ENCODE peak calls at places on chromosome 22, in eight cellular contexts. W, D, L, C, Y, A, O and M are unnamed samples.

GRCh38 chr22:46737976-46738641 is at the start of gene CERK:
- DNase-seq in W (peak; percentile 85), D (peak; percentile 88), L (peak; percentile 82), C (peak; percentile 82), Y (peak; percentile 63), A (no peak), O (peak; percentile 73), M (no peak)

GRCh38 chr22:35443338-35443737 is 43.4 kb downstream of the MCM5 start:
- DNase-seq in W (no peak), D (no peak), L (no peak), C (no peak), Y (no peak), A (no peak), O (no peak), M (no peak)

GRCh38 chr22:20111045-20111688 is 4.7 kb upstream of the RANBP1 start:
- DNase-seq in W (no peak), D (no peak), L (peak; percentile 21), C (peak; percentile 6), Y (no peak), A (no peak), O (peak; percentile 72), M (no peak)

GRCh38 chr22:20211409-20211996 is 56.6 kb downstream of the RTN4R start:
- DNase-seq in W (no peak), D (no peak), L (no peak), C (no peak), Y (no peak), A (no peak), O (no peak), M (no peak)

GRCh38 chr22:19809741-19810140 is 44.9 kb downstream of the GNB1L start:
- DNase-seq in W (no peak), D (no peak), L (no peak), C (no peak), Y (no peak), A (no peak), O (no peak), M (no peak)

GRCh38 chr22:33717694-33718396 is 202.4 kb downstream of the LARGE1 start:
- DNase-seq in W (no peak), D (no peak), L (no peak), C (no peak), Y (no peak), A (no peak), O (no peak), M (no peak)

GRCh38 chr22:46678785-46679700 is 58.9 kb downstream of the GRAMD4 start:
- DNase-seq in W (no peak), D (no peak), L (no peak), C (no peak), Y (peak; percentile 48), A (no peak), O (no peak), M (no peak)

GRCh38 chr22:35746248-35746647 is 28.6 kb downstream of the APOL5 start:
- DNase-seq in W (no peak), D (no peak), L (peak; percentile 21), C (peak; percentile 48), Y (no peak), A (no peak), O (no peak), M (no peak)

GRCh38 chr22:49102367-49102766 is 725.3 kb downstream of the BRD1 start:
- DNase-seq in W (no peak), D (no peak), L (no peak), C (no peak), Y (no peak), A (no peak), O (no peak), M (no peak)

GRCh38 chr22:40397436-40397835 is 27.0 kb downstream of the SGSM3 start:
- DNase-seq in W (no peak), D (no peak), L (peak; percentile 58), C (no peak), Y (no peak), A (no peak), O (peak; percentile 35), M (no peak)
- H3K4me3 ChIP-seq in W (no peak overlapping the region), D (no peak overlapping the region), L (no peak overlapping the region), C (no peak overlapping the region), Y (no peak overlapping the region), A (no peak overlapping the region), O (no peak overlapping the region), M (no peak overlapping the region)

DNA sequence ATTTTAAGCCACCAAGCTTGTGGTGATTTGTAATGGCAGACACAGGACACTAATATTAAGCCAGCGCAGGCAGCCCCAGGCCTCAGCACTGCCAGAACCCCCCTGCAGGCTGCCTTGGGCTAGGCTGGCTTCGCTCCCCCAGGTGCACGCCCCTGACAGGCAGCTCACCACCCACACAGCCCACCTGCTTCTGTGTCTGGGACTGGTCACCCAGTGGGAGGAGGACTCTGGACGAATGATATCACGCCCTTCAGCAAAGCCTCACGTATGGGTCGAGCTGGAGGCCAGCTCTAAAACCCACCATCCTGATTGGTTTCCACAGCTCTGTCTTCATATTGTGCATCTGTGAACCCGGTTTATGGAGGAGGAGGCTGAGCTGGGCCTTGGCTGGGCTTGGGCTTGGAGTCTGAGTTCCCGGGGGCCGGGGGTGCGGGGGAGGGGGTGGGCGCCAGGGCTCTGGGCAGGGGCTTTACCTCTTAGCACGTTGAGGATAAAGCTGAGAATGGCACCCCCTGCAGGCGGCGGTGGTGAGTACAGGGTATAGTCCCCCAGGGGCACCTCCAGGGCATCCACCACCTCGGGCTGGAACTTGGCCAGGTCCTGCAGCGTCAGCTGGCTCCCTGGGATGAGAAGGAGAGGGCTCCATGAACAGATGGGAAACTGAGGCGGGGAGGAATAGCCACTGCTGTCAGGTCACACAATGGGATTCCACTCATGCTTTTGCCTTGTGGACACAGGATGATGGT is 13.8 kb downstream of the GGT5 start:
- DNase-seq in W (peak; percentile 74), D (peak; percentile 64), L (no peak), C (peak; percentile 37), Y (no peak), A (no peak), O (peak; percentile 46), M (no peak)
- TF ChIP-seq CTCF in W (no peak), D (peak; percentile 36), L (peak; percentile 46), C (peak; percentile 32), Y (peak; percentile 19), A (peak; percentile 28), O (peak; percentile 25), M (peak; percentile 13)

DNA sequence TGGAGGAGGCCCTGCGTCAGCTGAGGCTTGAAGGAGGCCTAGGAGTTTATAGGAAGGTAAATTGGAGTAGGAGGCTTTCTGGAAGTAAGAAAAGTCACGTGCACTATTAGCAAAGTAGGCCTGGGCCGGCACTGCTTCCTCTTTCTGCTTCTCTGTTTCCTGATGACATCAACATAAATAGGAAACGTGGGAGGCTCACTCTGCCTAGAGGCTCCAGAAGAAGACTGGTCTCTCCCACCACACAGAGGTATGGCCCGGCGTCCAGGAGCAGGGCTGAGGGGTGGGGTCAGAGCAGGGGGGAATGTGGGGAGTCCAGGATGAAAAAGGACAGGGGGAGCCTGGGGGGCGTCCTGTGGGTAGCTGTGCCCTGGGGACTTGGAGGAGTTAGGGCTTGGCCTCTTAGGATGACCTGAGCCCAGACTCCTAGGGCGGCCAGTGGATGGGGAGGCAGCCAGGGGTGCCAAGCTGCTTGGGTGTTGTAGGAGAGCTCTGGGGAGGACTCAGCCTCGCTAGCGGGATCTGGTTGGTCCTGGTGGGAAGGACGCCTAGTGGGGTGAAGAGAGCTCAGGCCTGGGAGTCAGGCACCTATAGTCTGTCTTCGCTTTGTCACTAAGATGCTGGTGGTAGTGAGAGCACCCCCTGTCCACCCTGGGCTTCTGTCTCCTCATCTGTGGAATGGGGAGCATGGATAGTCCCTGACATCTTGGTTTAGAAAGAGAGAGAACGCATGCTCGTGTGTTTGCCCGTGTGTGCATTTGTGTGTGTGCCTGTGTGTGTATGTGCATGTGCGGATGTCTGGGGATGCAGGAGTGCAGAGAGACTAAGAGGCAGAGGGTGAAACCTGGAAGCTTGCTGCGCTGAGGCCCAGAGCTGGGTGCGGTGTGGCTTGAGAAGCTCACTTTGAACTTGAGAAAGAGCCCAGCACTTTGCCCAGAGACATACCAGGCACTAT is at the start of gene CSF2RB:
- DNase-seq in W (peak; percentile 45), D (no peak), L (peak; percentile 32), C (peak; percentile 43), Y (no peak), A (no peak), O (peak; percentile 84), M (no peak)
- H3K4me3 ChIP-seq in W (peak within 1 kb of the TSS; percentile 11), D (no peak within 1 kb of the TSS), L (no peak within 1 kb of the TSS), C (peak within 1 kb of the TSS; percentile 51), Y (no peak within 1 kb of the TSS), A (no peak within 1 kb of the TSS), O (peak within 1 kb of the TSS; percentile 28), M (no peak within 1 kb of the TSS)

DNA sequence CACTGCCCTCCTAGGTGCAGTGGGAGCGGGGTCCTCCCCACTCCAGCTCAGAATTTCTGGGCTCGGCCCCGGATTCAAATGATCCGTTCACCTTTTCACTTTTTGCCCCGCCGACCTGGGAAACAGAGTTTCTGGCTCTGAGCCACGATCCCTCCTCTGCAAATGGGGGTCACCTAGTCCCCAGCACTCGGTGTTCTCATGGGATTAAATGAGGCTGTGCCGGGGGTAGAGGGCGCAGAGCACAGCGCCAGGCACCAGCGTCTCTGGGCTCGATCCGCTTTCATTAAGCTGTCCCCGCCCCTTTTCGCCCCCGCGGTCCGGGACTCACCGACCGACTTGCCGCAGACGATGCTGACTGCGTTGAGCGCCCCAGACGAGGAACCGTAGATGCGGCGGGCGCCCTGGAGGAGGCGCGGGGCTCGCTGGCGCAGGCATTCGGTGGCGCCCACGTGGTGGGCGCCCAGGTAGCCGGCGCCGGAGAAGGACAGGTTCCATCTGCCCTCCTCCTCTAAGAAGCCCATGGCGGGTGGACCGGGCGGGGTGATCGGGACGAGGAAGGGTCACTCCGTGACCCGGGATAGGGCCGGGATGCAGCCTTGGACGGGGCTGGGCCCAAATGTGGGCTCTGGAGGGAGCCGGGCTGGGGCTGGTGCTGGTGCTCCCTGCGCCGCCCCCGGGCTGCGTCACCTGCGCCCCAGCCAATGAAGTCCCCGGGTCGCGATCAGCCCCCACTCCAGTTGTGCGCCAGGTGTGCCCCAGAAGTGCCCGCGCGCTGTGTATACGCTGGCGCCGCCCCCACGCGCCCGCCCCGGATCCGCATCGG is at the start of gene PNPLA5:
- DNase-seq in W (no peak), D (no peak), L (no peak), C (no peak), Y (no peak), A (no peak), O (no peak), M (no peak)
- TF ChIP-seq CTCF in W (no peak), D (no peak), L (no peak), C (no peak), Y (no peak), A (no peak), O (no peak), M (no peak)

GRCh38 chr22:42156121-42156520 is 25.5 kb upstream of the CYP2D6 start:
- DNase-seq in W (no peak), D (no peak), L (no peak), C (no peak), Y (no peak), A (no peak), O (no peak), M (no peak)

GRCh38 chr22:42156597-42156996 is 26.0 kb upstream of the CYP2D6 start:
- DNase-seq in W (no peak), D (no peak), L (no peak), C (no peak), Y (no peak), A (no peak), O (no peak), M (no peak)

GRCh38 chr22:42160830-42161696 is 30.5 kb upstream of the CYP2D6 start:
- DNase-seq in W (no peak), D (no peak), L (no peak), C (no peak), Y (no peak), A (no peak), O (no peak), M (no peak)

GRCh38 chr22:42160251-42160650 is 29.6 kb upstream of the CYP2D6 start:
- DNase-seq in W (no peak), D (no peak), L (no peak), C (no peak), Y (no peak), A (no peak), O (no peak), M (no peak)

GRCh38 chr22:42158456-42159132 is 28.0 kb upstream of the CYP2D6 start:
- DNase-seq in W (no peak), D (no peak), L (no peak), C (no peak), Y (no peak), A (no peak), O (no peak), M (no peak)
- H3K4me3 ChIP-seq in W (no peak overlapping the region), D (no peak overlapping the region), L (no peak overlapping the region), C (no peak overlapping the region), Y (no peak overlapping the region), A (no peak overlapping the region), O (no peak overlapping the region), M (no peak overlapping the region)